ENCODE peak calls at places on chromosomes 1 and 21, in eight cellular contexts. L, G, H, N, J, D, A and S are unnamed samples.

GRCh38 chr1:16971330-16972209 is 8.8 kb downstream of the MFAP2 start:
- DNase-seq in N (peak; percentile 80), H (no peak), G (no peak), A (no peak), D (peak; percentile 44), J (no peak), L (peak; percentile 85), S (peak; percentile 50)

GRCh38 chr21:15026370-15026769 is 38.4 kb downstream of the NRIP1 start:
- DNase-seq in H (no peak), G (no peak), N (no peak), J (no peak), L (no peak), D (no peak), A (no peak), S (no peak)

GRCh38 chr1:200699871-200700270 is 30.2 kb upstream of the DDX59 start:
- DNase-seq in L (no peak), N (no peak), A (no peak), H (no peak), D (no peak), J (no peak), G (no peak), S (no peak)

GRCh38 chr1:34529935-34530859 is 224.7 kb upstream of the GJB5 start:
- DNase-seq in H (no peak), D (no peak), N (no peak), L (no peak), J (no peak), G (no peak), A (no peak), S (no peak)

GRCh38 chr1:50416150-50416527 is 7.1 kb downstream of the DMRTA2 start:
- DNase-seq in H (no peak), J (no peak), D (no peak), G (no peak), A (no peak), N (no peak), L (no peak), S (no peak)

GRCh38 chr1:62245201-62245600 is 50.6 kb downstream of the L1TD1 start:
- DNase-seq in J (no peak), D (no peak), H (no peak), A (no peak), L (no peak), N (no peak), G (no peak), S (no peak)

GRCh38 chr1:215076312-215076711 is 6.2 kb upstream of the KCNK2 start:
- DNase-seq in G (peak; percentile 24), L (no peak), J (peak; percentile 47), A (no peak), D (no peak), H (peak; percentile 55), N (no peak), S (peak; percentile 45)

GRCh38 chr1:26530540-26530897 is 958 bp downstream of the RPS6KA1 start:
- DNase-seq in D (no peak), N (no peak), L (no peak), J (no peak), G (no peak), H (peak; percentile 12), A (no peak), S (no peak)

GRCh38 chr1:203628185-203628996 is 1.8 kb downstream of the ATP2B4 start:
- DNase-seq in N (no peak), J (peak; percentile 73), H (peak; percentile 76), A (peak; percentile 21), L (no peak), D (no peak), G (no peak), S (peak; percentile 66)

GRCh38 chr1:39212499-39212898 is 8.0 kb downstream of the MACF1 start:
- DNase-seq in G (no peak), D (no peak), L (no peak), J (no peak), H (no peak), A (no peak), N (no peak), S (no peak)

GRCh38 chr1:50270926-50271325 is 152.3 kb downstream of the DMRTA2 start:
- DNase-seq in A (no peak), H (no peak), D (no peak), N (no peak), G (no peak), J (no peak), L (no peak), S (no peak)

GRCh38 chr1:206466840-206467649 is 3.2 kb upstream of the IKBKE start:
- DNase-seq in J (no peak), H (no peak), G (no peak), N (no peak), D (no peak), L (no peak), A (no peak), S (no peak)

GRCh38 chr1:1259948-1260614 is 13.6 kb upstream of the C1QTNF12 start:
- DNase-seq in A (no peak), D (no peak), N (peak; percentile 72), J (no peak), G (no peak), L (no peak), H (no peak), S (no peak)

GRCh38 chr21:14740116-14740515 is 194.0 kb upstream of the SAMSN1 start:
- DNase-seq in A (no peak), N (no peak), L (no peak), D (no peak), H (no peak), J (no peak), G (no peak), S (no peak)

GRCh38 chr1:57553666-57554065 is 129.8 kb upstream of the DAB1 start:
- DNase-seq in L (no peak), A (no peak), H (no peak), G (no peak), D (no peak), J (no peak), N (no peak), S (no peak)

GRCh38 chr1:209743145-209743482 is 12.7 kb upstream of the TRAF3IP3 start:
- DNase-seq in N (peak; percentile 23), D (no peak), G (peak; percentile 20), J (peak; percentile 20), H (no peak), A (no peak), L (no peak), S (peak; percentile 73)

GRCh38 chr1:38152351-38153082 is 105.9 kb upstream of the POU3F1 start:
- DNase-seq in H (no peak), J (no peak), A (no peak), N (peak; percentile 100), L (peak; percentile 23), D (no peak), G (no peak), S (no peak)

GRCh38 chr1:109385417-109385816 is 12.3 kb downstream of the SORT1 start:
- DNase-seq in J (peak; percentile 91), G (no peak), A (no peak), N (peak; percentile 36), D (no peak), L (no peak), H (no peak), S (peak; percentile 75)

GRCh38 chr21:46503922-46504539 is 45.3 kb downstream of the DIP2A start:
- DNase-seq in L (no peak), H (no peak), G (no peak), N (no peak), J (no peak), D (no peak), A (no peak), S (no peak)

GRCh38 chr1:111399792-111400610 is 27.5 kb downstream of the OVGP1 start:
- DNase-seq in A (peak; percentile 27), J (peak; percentile 56), H (peak; percentile 49), D (peak; percentile 46), N (peak; percentile 30), G (peak; percentile 5), L (peak; percentile 13), S (peak; percentile 40)

GRCh38 chr1:2258996-2259395 is 30.9 kb downstream of the SKI start:
- DNase-seq in L (no peak), J (no peak), D (no peak), G (no peak), H (no peak), A (peak; percentile 68), N (no peak), S (no peak)

GRCh38 chr21:42112857-42113256 is 41.7 kb downstream of the UMODL1 start:
- DNase-seq in D (peak; percentile 27), J (no peak), N (no peak), G (no peak), L (no peak), H (no peak), A (no peak), S (peak; percentile 38)

GRCh38 chr1:21292991-21293536 is 2.8 kb upstream of the ECE1 start:
- DNase-seq in G (no peak), D (no peak), H (no peak), N (no peak), J (no peak), L (no peak), A (peak; percentile 62), S (no peak)

GRCh38 chr1:91148641-91149069 is 126.8 kb upstream of the ZNF644 start:
- DNase-seq in H (no peak), N (peak; percentile 53), L (no peak), A (no peak), D (no peak), G (no peak), J (peak; percentile 71), S (no peak)

GRCh38 chr1:11845641-11846335 is 1.8 kb downstream of the NPPA start:
- DNase-seq in A (no peak), D (no peak), H (peak; percentile 18), G (no peak), J (no peak), L (no peak), N (no peak), S (no peak)

GRCh38 chr21:34797926-34798595 is 129.3 kb downstream of the CLIC6 start:
- DNase-seq in G (no peak), D (no peak), L (no peak), A (no peak), N (no peak), H (no peak), J (no peak), S (no peak)

GRCh38 chr1:243234978-243235657 is 20.0 kb downstream of the CEP170 start:
- DNase-seq in L (no peak), D (no peak), A (no peak), G (no peak), H (no peak), J (no peak), N (no peak), S (peak; percentile 27)

GRCh38 chr1:174999926-175000696 is at the start of gene CACYBP:
- DNase-seq in H (peak; percentile 52), G (no peak), L (peak; percentile 16), J (peak; percentile 47), A (no peak), D (no peak), N (no peak), S (no peak)

GRCh38 chr1:8133190-8133589 is 107.1 kb upstream of the ERRFI1 start:
- DNase-seq in J (no peak), L (no peak), A (no peak), D (no peak), H (no peak), G (no peak), N (no peak), S (peak; percentile 10)